ENCODE peak calls at places on chromosome 10, in five cellular contexts. X is heart left ventricle, F is neural progenitor cell, H is posterior cingulate gyrus, K is retina. J is an unnamed sample.

GRCh38 chr10:80416401-80417098 is 8.2 kb downstream of the PRXL2A start:
- DNase-seq in H (peak), F (peak), K (peak), X (peak), J (no peak)

GRCh38 chr10:30247704-30248103 is 101.4 kb downstream of the MTPAP start:
- DNase-seq in H (no peak), F (no peak), K (no peak), X (no peak), J (no peak)

GRCh38 chr10:59991661-59992060 is 85.3 kb upstream of the CCDC6 start:
- DNase-seq in X (no peak), K (no peak), H (no peak), F (peak), J (no peak)

GRCh38 chr10:62130948-62131347 is 137.7 kb downstream of the RTKN2 start:
- DNase-seq in F (no peak), H (no peak), K (no peak), X (peak), J (peak)

GRCh38 chr10:29841724-29842649 is 207.2 kb upstream of the SVIL start:
- DNase-seq in H (no peak), K (peak), F (peak), X (peak), J (peak)

GRCh38 chr10:121312582-121312981 is 285.7 kb downstream of the FGFR2 start:
- DNase-seq in F (no peak), K (no peak), X (no peak), H (no peak), J (no peak)

GRCh38 chr10:44186150-44186549 is 198.7 kb downstream of the CXCL12 start:
- DNase-seq in X (no peak), H (no peak), F (no peak), K (no peak), J (no peak)

GRCh38 chr10:112775892-112776679 is 174.0 kb upstream of the TCF7L2 start:
- DNase-seq in K (peak), X (no peak), F (no peak), H (no peak), J (no peak)

GRCh38 chr10:1294748-1295147 is 238.6 kb downstream of the WDR37 start:
- DNase-seq in H (no peak), F (no peak), K (no peak), X (no peak), J (no peak)

GRCh38 chr10:14433147-14433546 is 102.4 kb upstream of the FRMD4A start:
- DNase-seq in F (no peak), K (no peak), X (no peak), H (no peak), J (no peak)

GRCh38 chr10:69738071-69738470 is 63.6 kb upstream of the COL13A1 start:
- DNase-seq in H (no peak), X (no peak), K (no peak), F (no peak), J (no peak)

GRCh38 chr10:66925896-66926719 is at the start of gene LRRTM3:
- DNase-seq in H (peak), X (peak), F (peak), K (peak), J (peak)